ENCODE peak calls at places on chromosomes 6 and 20, in four cellular contexts. One of them, this sample, is unnamed.

GRCh38 chr6:38498085-38498484 is 141.6 kb downstream of the BTBD9 start:
- DNase-seq in heart right ventricle: no peak
- DNase-seq in CD4-positive, alpha-beta T cell: no peak
- DNase-seq in PC-3: peak; percentile 13
- DNase-seq in this sample: no peak

GRCh38 chr6:47420394-47421371 is 56.9 kb upstream of the CD2AP start:
- DNase-seq in CD4-positive, alpha-beta T cell: no peak
- DNase-seq in PC-3: peak; percentile 79
- DNase-seq in heart right ventricle: no peak
- DNase-seq in this sample: no peak

GRCh38 chr6:170051229-170052172 is 239.4 kb downstream of the DLL1 start:
- DNase-seq in CD4-positive, alpha-beta T cell: peak; percentile 29
- DNase-seq in PC-3: no peak
- DNase-seq in heart right ventricle: no peak
- DNase-seq in this sample: no peak

GRCh38 chr20:37781626-37782025 is 87.8 kb downstream of the CTNNBL1 start:
- DNase-seq in CD4-positive, alpha-beta T cell: no peak
- DNase-seq in PC-3: peak; percentile 42
- DNase-seq in heart right ventricle: no peak
- DNase-seq in this sample: no peak

GRCh38 chr20:49945701-49946477 is 9.7 kb downstream of the RNF114 start:
- DNase-seq in heart right ventricle: no peak
- DNase-seq in PC-3: no peak
- DNase-seq in CD4-positive, alpha-beta T cell: no peak
- DNase-seq in this sample: no peak

GRCh38 chr6:129238991-129239390 is 356.1 kb downstream of the LAMA2 start:
- DNase-seq in PC-3: no peak
- DNase-seq in CD4-positive, alpha-beta T cell: no peak
- DNase-seq in heart right ventricle: no peak
- DNase-seq in this sample: no peak

GRCh38 chr20:823326-823902 is 10.1 kb upstream of the FAM110A start:
- DNase-seq in PC-3: no peak
- DNase-seq in CD4-positive, alpha-beta T cell: no peak
- DNase-seq in heart right ventricle: no peak
- DNase-seq in this sample: no peak

GRCh38 chr6:17505767-17506280 is 94.3 kb upstream of the FAM8A1 start:
- DNase-seq in heart right ventricle: no peak
- DNase-seq in PC-3: peak; percentile 25
- DNase-seq in CD4-positive, alpha-beta T cell: no peak
- DNase-seq in this sample: no peak

GRCh38 chr20:41046716-41047115 is 18.1 kb downstream of the TOP1 start:
- DNase-seq in heart right ventricle: no peak
- DNase-seq in CD4-positive, alpha-beta T cell: no peak
- DNase-seq in PC-3: peak; percentile 24
- DNase-seq in this sample: no peak

GRCh38 chr6:134537146-134537555 is 219.2 kb upstream of the SGK1 start:
- DNase-seq in CD4-positive, alpha-beta T cell: no peak
- DNase-seq in heart right ventricle: no peak
- DNase-seq in PC-3: peak; percentile 93
- DNase-seq in this sample: no peak

GRCh38 chr6:82022614-82023102 is 224.9 kb downstream of the IBTK start:
- DNase-seq in PC-3: peak; percentile 85
- DNase-seq in heart right ventricle: no peak
- DNase-seq in CD4-positive, alpha-beta T cell: no peak
- DNase-seq in this sample: no peak

GRCh38 chr6:116406678-116407345 is 36.1 kb downstream of the DSE start:
- DNase-seq in PC-3: no peak
- DNase-seq in CD4-positive, alpha-beta T cell: no peak
- DNase-seq in heart right ventricle: no peak
- DNase-seq in this sample: no peak

GRCh38 chr20:23156842-23157423 is 70.8 kb upstream of the CD93 start:
- DNase-seq in PC-3: no peak
- DNase-seq in CD4-positive, alpha-beta T cell: no peak
- DNase-seq in heart right ventricle: no peak
- DNase-seq in this sample: no peak

GRCh38 chr20:62142252-62143117 is 709 bp downstream of the PSMA7 start:
- DNase-seq in heart right ventricle: no peak
- DNase-seq in PC-3: no peak
- DNase-seq in CD4-positive, alpha-beta T cell: peak; percentile 42
- DNase-seq in this sample: no peak

GRCh38 chr20:23435675-23436539 is 3.6 kb upstream of the CSTL1 start:
- DNase-seq in heart right ventricle: peak; percentile 29
- DNase-seq in CD4-positive, alpha-beta T cell: no peak
- DNase-seq in PC-3: no peak
- DNase-seq in this sample: no peak

GRCh38 chr6:130734161-130734560 is 93.0 kb upstream of the SMLR1 start:
- DNase-seq in heart right ventricle: no peak
- DNase-seq in CD4-positive, alpha-beta T cell: no peak
- DNase-seq in PC-3: no peak
- DNase-seq in this sample: no peak

GRCh38 chr6:49333345-49334120 is 129.5 kb downstream of the MMUT start:
- DNase-seq in PC-3: peak; percentile 75
- DNase-seq in heart right ventricle: no peak
- DNase-seq in CD4-positive, alpha-beta T cell: no peak
- DNase-seq in this sample: no peak

GRCh38 chr20:23143098-23143497 is 57.0 kb upstream of the CD93 start:
- DNase-seq in heart right ventricle: no peak
- DNase-seq in CD4-positive, alpha-beta T cell: no peak
- DNase-seq in PC-3: peak; percentile 88
- DNase-seq in this sample: no peak

GRCh38 chr6:159279790-159280277 is 110.6 kb downstream of the FNDC1 start:
- DNase-seq in heart right ventricle: no peak
- DNase-seq in PC-3: no peak
- DNase-seq in CD4-positive, alpha-beta T cell: no peak
- DNase-seq in this sample: no peak

GRCh38 chr20:43434565-43434964 is 23.1 kb upstream of the SRSF6 start:
- DNase-seq in heart right ventricle: no peak
- DNase-seq in PC-3: no peak
- DNase-seq in CD4-positive, alpha-beta T cell: no peak
- DNase-seq in this sample: no peak

GRCh38 chr6:142417331-142417750 is 115.5 kb downstream of the ADGRG6 start:
- DNase-seq in PC-3: no peak
- DNase-seq in heart right ventricle: no peak
- DNase-seq in CD4-positive, alpha-beta T cell: no peak
- DNase-seq in this sample: no peak

GRCh38 chr20:57593134-57593886 is 26.9 kb downstream of the ZBP1 start:
- DNase-seq in heart right ventricle: no peak
- DNase-seq in PC-3: no peak
- DNase-seq in CD4-positive, alpha-beta T cell: no peak
- DNase-seq in this sample: no peak

GRCh38 chr20:32465092-32465900 is 107.2 kb downstream of the ASXL1 start:
- DNase-seq in CD4-positive, alpha-beta T cell: no peak
- DNase-seq in heart right ventricle: peak; percentile 67
- DNase-seq in PC-3: no peak
- DNase-seq in this sample: no peak

GRCh38 chr6:131979515-131980337 is 28.6 kb upstream of the CCN2 start:
- DNase-seq in CD4-positive, alpha-beta T cell: no peak
- DNase-seq in PC-3: peak; percentile 10
- DNase-seq in heart right ventricle: no peak
- DNase-seq in this sample: no peak

GRCh38 chr6:112651239-112651638 is 304.1 kb downstream of the RFPL4B start:
- DNase-seq in PC-3: no peak
- DNase-seq in CD4-positive, alpha-beta T cell: no peak
- DNase-seq in heart right ventricle: no peak
- DNase-seq in this sample: no peak

GRCh38 chr20:17771206-17772004 is 71.6 kb downstream of the BANF2 start:
- DNase-seq in PC-3: no peak
- DNase-seq in CD4-positive, alpha-beta T cell: no peak
- DNase-seq in heart right ventricle: no peak
- DNase-seq in this sample: no peak

GRCh38 chr6:90044833-90045337 is 150.6 kb downstream of the GJA10 start:
- DNase-seq in CD4-positive, alpha-beta T cell: no peak
- DNase-seq in heart right ventricle: no peak
- DNase-seq in PC-3: peak; percentile 20
- DNase-seq in this sample: no peak

GRCh38 chr6:44494011-44494501 is 106.5 kb downstream of the CDC5L start:
- DNase-seq in PC-3: peak; percentile 95
- DNase-seq in heart right ventricle: no peak
- DNase-seq in CD4-positive, alpha-beta T cell: no peak
- DNase-seq in this sample: no peak

GRCh38 chr6:41494212-41495115 is 51.7 kb upstream of the FOXP4 start:
- DNase-seq in CD4-positive, alpha-beta T cell: no peak
- DNase-seq in heart right ventricle: no peak
- DNase-seq in PC-3: no peak
- DNase-seq in this sample: no peak

GRCh38 chr6:40723967-40724366 is 136.8 kb upstream of the LRFN2 start:
- DNase-seq in heart right ventricle: no peak
- DNase-seq in PC-3: no peak
- DNase-seq in CD4-positive, alpha-beta T cell: no peak
- DNase-seq in this sample: no peak

GRCh38 chr6:152529364-152529763 is 107.8 kb downstream of the SYNE1 start:
- DNase-seq in CD4-positive, alpha-beta T cell: no peak
- DNase-seq in heart right ventricle: no peak
- DNase-seq in PC-3: no peak
- DNase-seq in this sample: no peak

GRCh38 chr20:5719861-5720401 is 30.3 kb upstream of the SHLD1 start:
- DNase-seq in PC-3: peak; percentile 92
- DNase-seq in CD4-positive, alpha-beta T cell: no peak
- DNase-seq in heart right ventricle: no peak
- DNase-seq in this sample: no peak

GRCh38 chr20:43979576-43979975 is 64.9 kb downstream of the TOX2 start:
- DNase-seq in heart right ventricle: no peak
- DNase-seq in CD4-positive, alpha-beta T cell: no peak
- DNase-seq in PC-3: no peak
- DNase-seq in this sample: no peak

GRCh38 chr20:52200870-52201269 is 9.3 kb upstream of the ZFP64 start:
- DNase-seq in PC-3: no peak
- DNase-seq in heart right ventricle: no peak
- DNase-seq in CD4-positive, alpha-beta T cell: no peak
- DNase-seq in this sample: no peak

GRCh38 chr6:1931817-1932216 is 313.6 kb downstream of the GMDS start:
- DNase-seq in heart right ventricle: no peak
- DNase-seq in CD4-positive, alpha-beta T cell: no peak
- DNase-seq in PC-3: no peak
- DNase-seq in this sample: no peak

GRCh38 chr20:58593880-58594473 is 57.1 kb upstream of the STX16 start:
- DNase-seq in heart right ventricle: no peak
- DNase-seq in CD4-positive, alpha-beta T cell: no peak
- DNase-seq in PC-3: no peak
- DNase-seq in this sample: no peak

GRCh38 chr6:8588176-8588575 is 152.8 kb upstream of the SLC35B3 start:
- DNase-seq in heart right ventricle: no peak
- DNase-seq in CD4-positive, alpha-beta T cell: no peak
- DNase-seq in PC-3: no peak
- DNase-seq in this sample: no peak

DNA sequence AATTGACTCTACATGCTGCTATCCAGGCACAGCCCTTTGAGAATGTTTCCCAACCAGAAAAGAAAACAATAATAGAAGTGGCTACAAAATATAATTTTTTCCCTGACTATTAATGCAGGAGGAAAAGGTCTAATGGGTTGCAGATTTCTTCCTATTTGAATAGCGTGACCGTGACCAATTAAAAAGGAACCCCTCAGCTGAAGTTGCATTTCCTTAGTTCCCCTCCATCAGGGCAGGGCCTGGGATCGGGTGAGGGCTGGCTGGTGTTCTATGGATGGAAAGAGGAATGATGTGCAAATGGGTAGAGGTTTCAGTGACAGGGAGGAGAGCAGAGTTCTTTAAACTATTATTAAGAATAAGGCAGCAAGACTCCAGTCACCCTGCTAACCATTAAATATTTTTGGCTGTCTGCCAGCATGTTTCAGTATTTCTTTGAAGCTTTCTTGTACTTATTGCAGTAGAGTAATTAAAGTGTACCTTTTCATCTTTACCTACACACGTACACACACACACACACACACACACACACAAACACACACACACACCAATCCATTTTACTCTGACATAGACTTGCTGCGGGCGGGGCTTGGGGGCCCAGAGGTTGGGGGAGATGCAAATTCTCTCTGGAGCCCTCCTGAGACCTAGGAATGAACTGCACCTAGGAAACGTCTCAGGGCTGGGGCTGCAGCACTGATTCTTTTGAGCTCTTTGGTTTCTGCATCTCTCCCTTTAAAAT is 154.8 kb upstream of the SLC35B3 start:
- DNase-seq in PC-3: peak; percentile 15
- DNase-seq in heart right ventricle: no peak
- DNase-seq in CD4-positive, alpha-beta T cell: no peak
- DNase-seq in this sample: no peak
- TF ChIP-seq CTCF in PC-3: peak; percentile 35
- TF ChIP-seq CTCF in heart right ventricle: no peak
- TF ChIP-seq CTCF in CD4-positive, alpha-beta T cell: no peak
- TF ChIP-seq CTCF in this sample: no peak

GRCh38 chr6:121896771-121897170 is 461.3 kb downstream of the GJA1 start:
- DNase-seq in PC-3: no peak
- DNase-seq in heart right ventricle: no peak
- DNase-seq in CD4-positive, alpha-beta T cell: no peak
- DNase-seq in this sample: no peak
- TF ChIP-seq CTCF in PC-3: no peak
- TF ChIP-seq CTCF in heart right ventricle: no peak
- TF ChIP-seq CTCF in CD4-positive, alpha-beta T cell: no peak
- TF ChIP-seq CTCF in this sample: no peak

GRCh38 chr6:138666636-138667035 is 106.9 kb upstream of the CCDC28A start:
- DNase-seq in PC-3: no peak
- DNase-seq in CD4-positive, alpha-beta T cell: no peak
- DNase-seq in heart right ventricle: no peak
- DNase-seq in this sample: no peak
- TF ChIP-seq CTCF in PC-3: no peak
- TF ChIP-seq CTCF in CD4-positive, alpha-beta T cell: no peak
- TF ChIP-seq CTCF in heart right ventricle: no peak
- TF ChIP-seq CTCF in this sample: no peak

GRCh38 chr6:7390218-7390878 is 740 bp downstream of the RIOK1 start:
- DNase-seq in CD4-positive, alpha-beta T cell: no peak
- DNase-seq in PC-3: no peak
- DNase-seq in heart right ventricle: no peak
- DNase-seq in this sample: no peak
- TF ChIP-seq CTCF in CD4-positive, alpha-beta T cell: no peak
- TF ChIP-seq CTCF in PC-3: peak; percentile 41
- TF ChIP-seq CTCF in heart right ventricle: peak; percentile 4
- TF ChIP-seq CTCF in this sample: no peak

GRCh38 chr6:16496210-16496609 is 257.8 kb downstream of the GMPR start:
- DNase-seq in heart right ventricle: no peak
- DNase-seq in CD4-positive, alpha-beta T cell: no peak
- DNase-seq in PC-3: no peak
- DNase-seq in this sample: no peak
- TF ChIP-seq CTCF in heart right ventricle: no peak
- TF ChIP-seq CTCF in CD4-positive, alpha-beta T cell: no peak
- TF ChIP-seq CTCF in PC-3: no peak
- TF ChIP-seq CTCF in this sample: no peak

GRCh38 chr6:111256646-111257045 is 169.3 kb downstream of the SLC16A10 start:
- DNase-seq in PC-3: peak; percentile 19
- DNase-seq in heart right ventricle: no peak
- DNase-seq in CD4-positive, alpha-beta T cell: no peak
- DNase-seq in this sample: no peak
- TF ChIP-seq CTCF in PC-3: peak; percentile 38
- TF ChIP-seq CTCF in heart right ventricle: peak; percentile 38
- TF ChIP-seq CTCF in CD4-positive, alpha-beta T cell: no peak
- TF ChIP-seq CTCF in this sample: no peak